ENCODE peak calls at places on chromosomes 16 and 17, in five cellular contexts. K, D, P, I and Q are unnamed samples.

GRCh38 chr16:64428463-64428862 is 693.4 kb downstream of the CDH11 start:
- DNase-seq in P (peak; percentile 57), K (no peak), I (peak; percentile 69), D (peak; percentile 76), Q (no peak)

GRCh38 chr16:73093146-73094144 is 45.5 kb upstream of the ZFHX3 start:
- DNase-seq in K (no peak), I (no peak), D (no peak), P (no peak), Q (no peak)

GRCh38 chr17:76868669-76869208 is 535 bp downstream of the MGAT5B start:
- DNase-seq in K (no peak), I (peak; percentile 49), D (peak; percentile 11), P (no peak), Q (no peak)

GRCh38 chr17:29156781-29157180 is 23.4 kb downstream of the MYO18A start:
- DNase-seq in K (no peak), P (no peak), D (no peak), I (no peak), Q (no peak)

GRCh38 chr17:8192070-8192815 is 2.3 kb upstream of the BORCS6 start:
- DNase-seq in D (peak; percentile 93), K (peak; percentile 80), P (peak; percentile 69), I (peak; percentile 85), Q (peak; percentile 97)

GRCh38 chr17:42317256-42317966 is 29.1 kb downstream of the STAT5A start:
- DNase-seq in I (no peak), D (no peak), K (no peak), P (no peak), Q (no peak)

GRCh38 chr16:54926166-54926838 is 4.4 kb upstream of the IRX5 start:
- DNase-seq in D (peak; percentile 59), I (peak; percentile 74), K (no peak), P (no peak), Q (no peak)

GRCh38 chr16:57640612-57641011 is 12.2 kb downstream of the ADGRG1 start:
- DNase-seq in K (no peak), P (no peak), I (no peak), D (no peak), Q (no peak)

GRCh38 chr17:83029571-83029970 is 49.8 kb upstream of the METRNL start:
- DNase-seq in P (no peak), D (no peak), I (no peak), K (no peak), Q (no peak)

GRCh38 chr17:82690786-82691489 is 7.6 kb downstream of the RAB40B start:
- DNase-seq in D (no peak), P (no peak), I (no peak), K (no peak), Q (no peak)